ENCODE peak calls at places on chromosomes 5 and 9, in eight cellular contexts. One of them, this sample, is unnamed.

GRCh38 chr5:72242796-72243475 is 77.1 kb downstream of the MRPS27 start:
- DNase-seq in D721Med: no peak
- DNase-seq in RWPE1: no peak
- DNase-seq in Caco-2: no peak
- DNase-seq in mesothelial cell of epicardium: no peak
- DNase-seq in progenitor cell of endocrine pancreas: no peak
- DNase-seq in fibroblast of the aortic adventitia: no peak
- DNase-seq in AG04450: no peak
- DNase-seq in this sample: no peak

GRCh38 chr9:26604076-26604662 is 288.4 kb downstream of the CAAP1 start:
- DNase-seq in D721Med: no peak
- DNase-seq in RWPE1: no peak
- DNase-seq in Caco-2: no peak
- DNase-seq in mesothelial cell of epicardium: no peak
- DNase-seq in progenitor cell of endocrine pancreas: no peak
- DNase-seq in fibroblast of the aortic adventitia: no peak
- DNase-seq in AG04450: no peak
- DNase-seq in this sample: no peak

GRCh38 chr9:99556998-99557397 is 264.7 kb upstream of the NR4A3 start:
- DNase-seq in D721Med: no peak
- DNase-seq in RWPE1: no peak
- DNase-seq in Caco-2: no peak
- DNase-seq in mesothelial cell of epicardium: no peak
- DNase-seq in progenitor cell of endocrine pancreas: no peak
- DNase-seq in fibroblast of the aortic adventitia: no peak
- DNase-seq in AG04450: no peak
- DNase-seq in this sample: no peak

GRCh38 chr9:19284729-19285128 is 54.2 kb downstream of the DENND4C start:
- DNase-seq in D721Med: no peak
- DNase-seq in RWPE1: no peak
- DNase-seq in Caco-2: no peak
- DNase-seq in mesothelial cell of epicardium: no peak
- DNase-seq in progenitor cell of endocrine pancreas: no peak
- DNase-seq in fibroblast of the aortic adventitia: no peak
- DNase-seq in AG04450: no peak
- DNase-seq in this sample: no peak

GRCh38 chr9:36461341-36461740 is 61.3 kb upstream of the RNF38 start:
- DNase-seq in D721Med: no peak
- DNase-seq in RWPE1: no peak
- DNase-seq in Caco-2: no peak
- DNase-seq in mesothelial cell of epicardium: no peak
- DNase-seq in progenitor cell of endocrine pancreas: no peak
- DNase-seq in fibroblast of the aortic adventitia: peak; percentile 56
- DNase-seq in AG04450: peak; percentile 6
- DNase-seq in this sample: no peak

GRCh38 chr9:131582466-131583341 is 37.4 kb downstream of the PRRT1B start:
- DNase-seq in D721Med: no peak
- DNase-seq in RWPE1: no peak
- DNase-seq in Caco-2: no peak
- DNase-seq in mesothelial cell of epicardium: no peak
- DNase-seq in progenitor cell of endocrine pancreas: no peak
- DNase-seq in fibroblast of the aortic adventitia: no peak
- DNase-seq in AG04450: no peak
- DNase-seq in this sample: no peak

GRCh38 chr5:96172436-96172835 is 210.8 kb upstream of the ELL2 start:
- DNase-seq in D721Med: no peak
- DNase-seq in RWPE1: no peak
- DNase-seq in Caco-2: no peak
- DNase-seq in mesothelial cell of epicardium: no peak
- DNase-seq in progenitor cell of endocrine pancreas: no peak
- DNase-seq in fibroblast of the aortic adventitia: peak; percentile 59
- DNase-seq in AG04450: peak; percentile 76
- DNase-seq in this sample: no peak

GRCh38 chr5:74555991-74556390 is 84.5 kb downstream of the ENC1 start:
- DNase-seq in D721Med: no peak
- DNase-seq in RWPE1: no peak
- DNase-seq in Caco-2: no peak
- DNase-seq in mesothelial cell of epicardium: no peak
- DNase-seq in progenitor cell of endocrine pancreas: no peak
- DNase-seq in fibroblast of the aortic adventitia: no peak
- DNase-seq in AG04450: no peak
- DNase-seq in this sample: no peak

GRCh38 chr5:65647941-65648340 is 23.1 kb downstream of the SHLD3 start:
- DNase-seq in D721Med: no peak
- DNase-seq in RWPE1: no peak
- DNase-seq in Caco-2: no peak
- DNase-seq in mesothelial cell of epicardium: no peak
- DNase-seq in progenitor cell of endocrine pancreas: no peak
- DNase-seq in fibroblast of the aortic adventitia: no peak
- DNase-seq in AG04450: no peak
- DNase-seq in this sample: no peak

GRCh38 chr5:55027589-55027988 is 3.5 kb downstream of the GZMK start:
- DNase-seq in D721Med: no peak
- DNase-seq in RWPE1: no peak
- DNase-seq in Caco-2: no peak
- DNase-seq in mesothelial cell of epicardium: no peak
- DNase-seq in progenitor cell of endocrine pancreas: no peak
- DNase-seq in fibroblast of the aortic adventitia: no peak
- DNase-seq in AG04450: no peak
- DNase-seq in this sample: no peak

GRCh38 chr5:132815454-132815853 is 2.4 kb downstream of the SOWAHA start:
- DNase-seq in D721Med: no peak
- DNase-seq in RWPE1: peak; percentile 24
- DNase-seq in Caco-2: no peak
- DNase-seq in mesothelial cell of epicardium: no peak
- DNase-seq in progenitor cell of endocrine pancreas: no peak
- DNase-seq in fibroblast of the aortic adventitia: peak; percentile 36
- DNase-seq in AG04450: no peak
- DNase-seq in this sample: no peak

GRCh38 chr9:89484475-89485404 is 13.2 kb downstream of the SEMA4D start:
- DNase-seq in D721Med: no peak
- DNase-seq in RWPE1: no peak
- DNase-seq in Caco-2: no peak
- DNase-seq in mesothelial cell of epicardium: no peak
- DNase-seq in progenitor cell of endocrine pancreas: no peak
- DNase-seq in fibroblast of the aortic adventitia: no peak
- DNase-seq in AG04450: no peak
- DNase-seq in this sample: peak; percentile 34

GRCh38 chr9:114289106-114289505 is 33.8 kb upstream of the ORM1 start:
- DNase-seq in D721Med: no peak
- DNase-seq in RWPE1: no peak
- DNase-seq in Caco-2: no peak
- DNase-seq in mesothelial cell of epicardium: no peak
- DNase-seq in progenitor cell of endocrine pancreas: no peak
- DNase-seq in fibroblast of the aortic adventitia: no peak
- DNase-seq in AG04450: no peak
- DNase-seq in this sample: no peak

GRCh38 chr5:149632311-149633251 is 51.3 kb downstream of the ARHGEF37 start:
- DNase-seq in D721Med: no peak
- DNase-seq in RWPE1: peak; percentile 84
- DNase-seq in Caco-2: no peak
- DNase-seq in mesothelial cell of epicardium: no peak
- DNase-seq in progenitor cell of endocrine pancreas: no peak
- DNase-seq in fibroblast of the aortic adventitia: peak; percentile 77
- DNase-seq in AG04450: peak; percentile 37
- DNase-seq in this sample: no peak

GRCh38 chr5:52805614-52806013 is 17.9 kb downstream of the ITGA1 start:
- DNase-seq in D721Med: no peak
- DNase-seq in RWPE1: no peak
- DNase-seq in Caco-2: no peak
- DNase-seq in mesothelial cell of epicardium: no peak
- DNase-seq in progenitor cell of endocrine pancreas: no peak
- DNase-seq in fibroblast of the aortic adventitia: no peak
- DNase-seq in AG04450: no peak
- DNase-seq in this sample: no peak

DNA sequence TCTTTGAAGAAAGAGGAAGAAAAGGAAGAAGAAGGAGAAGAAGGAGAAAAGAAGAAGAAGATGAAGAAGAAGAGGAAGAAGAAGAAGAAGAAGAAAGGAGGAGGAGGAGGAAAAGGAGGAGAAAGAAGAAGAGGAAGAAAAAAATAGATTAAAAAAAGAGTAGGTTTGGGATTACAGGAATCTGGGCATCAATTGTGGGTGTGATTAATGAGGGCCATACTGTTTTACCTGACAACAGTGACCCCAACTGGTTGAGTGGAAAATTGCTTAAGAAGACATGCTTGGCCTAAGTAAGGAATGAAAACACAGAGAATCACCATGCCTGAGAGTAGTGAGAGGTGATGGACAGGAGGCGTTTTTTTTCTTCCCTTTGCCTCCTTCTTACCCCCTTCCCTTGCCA is 114.6 kb downstream of the FAM170A start:
- DNase-seq in D721Med: no peak
- DNase-seq in RWPE1: peak; percentile 37
- DNase-seq in Caco-2: no peak
- DNase-seq in mesothelial cell of epicardium: no peak
- DNase-seq in progenitor cell of endocrine pancreas: no peak
- DNase-seq in fibroblast of the aortic adventitia: peak; percentile 40
- DNase-seq in AG04450: no peak
- DNase-seq in this sample: no peak
- TF ChIP-seq CTCF in D721Med: peak; percentile 70
- TF ChIP-seq CTCF in RWPE1: peak; percentile 25
- TF ChIP-seq CTCF in Caco-2: peak; percentile 65
- TF ChIP-seq CTCF in mesothelial cell of epicardium: peak; percentile 35
- TF ChIP-seq CTCF in progenitor cell of endocrine pancreas: peak; percentile 64
- TF ChIP-seq CTCF in fibroblast of the aortic adventitia: peak; percentile 31
- TF ChIP-seq CTCF in AG04450: peak; percentile 17
- TF ChIP-seq CTCF in this sample: no peak

DNA sequence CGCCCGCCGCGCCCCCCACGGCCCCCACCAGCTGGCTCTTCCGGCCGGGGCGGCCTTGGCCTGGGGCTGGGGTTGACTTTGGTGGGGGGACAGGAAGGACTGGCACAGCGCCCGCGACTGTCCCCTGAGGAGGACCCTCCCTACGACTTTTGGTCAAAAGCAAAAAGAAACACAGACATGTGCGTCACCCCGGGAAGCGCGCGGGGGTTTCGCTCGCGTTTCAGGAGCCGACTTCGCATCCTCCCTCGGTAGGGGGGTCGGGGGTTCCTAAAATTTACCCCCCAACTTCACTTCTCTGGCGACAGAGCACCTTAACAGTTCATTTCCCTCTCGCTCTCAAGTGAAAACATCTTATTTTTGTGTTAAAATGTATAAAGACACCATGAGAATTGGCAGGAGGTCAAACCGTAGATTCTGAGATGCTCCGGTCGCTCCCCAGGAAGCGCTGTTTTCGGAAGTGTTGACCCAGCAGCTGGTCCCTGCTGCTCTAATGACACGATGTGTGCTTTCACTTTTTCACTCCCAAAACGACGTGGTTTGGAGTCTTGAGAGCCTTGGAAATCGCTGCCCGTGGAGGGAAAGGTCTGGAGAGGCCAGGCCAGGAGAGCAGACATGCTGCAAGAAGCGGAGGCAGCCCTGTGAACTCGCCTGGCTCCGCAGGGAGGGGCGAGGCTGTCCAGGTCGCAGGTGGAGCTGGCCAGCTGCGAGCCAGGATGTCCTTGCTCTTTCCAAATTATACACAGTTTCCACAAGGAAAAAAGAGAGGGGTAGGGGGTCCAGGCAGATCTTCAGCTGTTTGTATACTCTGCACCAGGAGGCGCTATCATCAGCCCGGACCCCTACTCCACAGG is 248.2 kb upstream of the ANKRD55 start:
- DNase-seq in D721Med: no peak
- DNase-seq in RWPE1: peak; percentile 46
- DNase-seq in Caco-2: peak; percentile 66
- DNase-seq in mesothelial cell of epicardium: no peak
- DNase-seq in progenitor cell of endocrine pancreas: no peak
- DNase-seq in fibroblast of the aortic adventitia: peak; percentile 30
- DNase-seq in AG04450: no peak
- DNase-seq in this sample: peak; percentile 90
- TF ChIP-seq CTCF in D721Med: no peak
- TF ChIP-seq CTCF in RWPE1: peak; percentile 31
- TF ChIP-seq CTCF in Caco-2: peak; percentile 55
- TF ChIP-seq CTCF in mesothelial cell of epicardium: peak; percentile 30
- TF ChIP-seq CTCF in progenitor cell of endocrine pancreas: peak; percentile 56
- TF ChIP-seq CTCF in fibroblast of the aortic adventitia: peak; percentile 28
- TF ChIP-seq CTCF in AG04450: peak; percentile 55
- TF ChIP-seq CTCF in this sample: no peak

DNA sequence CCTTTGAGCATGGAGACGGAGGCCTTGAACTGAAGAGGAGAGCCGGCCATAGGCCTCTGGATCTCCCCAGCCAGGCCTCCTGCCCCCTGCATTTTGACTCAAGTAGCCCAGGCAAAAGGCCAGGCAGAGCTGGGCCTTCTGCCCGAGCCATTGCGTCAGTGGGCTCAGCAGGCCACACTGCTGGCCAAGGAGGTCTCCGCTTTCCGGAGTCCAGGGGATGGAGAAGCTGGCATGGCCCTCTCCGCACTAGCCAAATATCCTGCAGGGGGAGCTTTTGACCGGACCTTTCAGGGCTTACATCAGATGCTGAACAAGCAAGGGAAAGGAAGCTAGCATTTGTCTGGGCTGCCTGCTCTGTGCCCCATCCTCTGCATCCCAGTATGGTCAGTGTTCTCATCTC is 386.8 kb downstream of the TRIM36 start:
- DNase-seq in D721Med: no peak
- DNase-seq in RWPE1: no peak
- DNase-seq in Caco-2: no peak
- DNase-seq in mesothelial cell of epicardium: no peak
- DNase-seq in progenitor cell of endocrine pancreas: no peak
- DNase-seq in fibroblast of the aortic adventitia: no peak
- DNase-seq in AG04450: no peak
- DNase-seq in this sample: no peak
- TF ChIP-seq CTCF in D721Med: no peak
- TF ChIP-seq CTCF in RWPE1: no peak
- TF ChIP-seq CTCF in Caco-2: no peak
- TF ChIP-seq CTCF in mesothelial cell of epicardium: no peak
- TF ChIP-seq CTCF in progenitor cell of endocrine pancreas: no peak
- TF ChIP-seq CTCF in fibroblast of the aortic adventitia: no peak
- TF ChIP-seq CTCF in AG04450: no peak
- TF ChIP-seq CTCF in this sample: no peak

GRCh38 chr5:122141751-122142150 is 12.4 kb downstream of the ZNF474 start:
- DNase-seq in D721Med: no peak
- DNase-seq in RWPE1: no peak
- DNase-seq in Caco-2: no peak
- DNase-seq in mesothelial cell of epicardium: no peak
- DNase-seq in progenitor cell of endocrine pancreas: no peak
- DNase-seq in fibroblast of the aortic adventitia: no peak
- DNase-seq in AG04450: no peak
- DNase-seq in this sample: no peak

GRCh38 chr5:122144236-122144635 is 14.9 kb downstream of the ZNF474 start:
- DNase-seq in D721Med: no peak
- DNase-seq in RWPE1: no peak
- DNase-seq in Caco-2: no peak
- DNase-seq in mesothelial cell of epicardium: no peak
- DNase-seq in progenitor cell of endocrine pancreas: no peak
- DNase-seq in fibroblast of the aortic adventitia: no peak
- DNase-seq in AG04450: no peak
- DNase-seq in this sample: no peak

GRCh38 chr5:122140900-122141299 is 11.6 kb downstream of the ZNF474 start:
- DNase-seq in D721Med: no peak
- DNase-seq in RWPE1: no peak
- DNase-seq in Caco-2: no peak
- DNase-seq in mesothelial cell of epicardium: no peak
- DNase-seq in progenitor cell of endocrine pancreas: no peak
- DNase-seq in fibroblast of the aortic adventitia: no peak
- DNase-seq in AG04450: no peak
- DNase-seq in this sample: no peak

GRCh38 chr5:122145906-122146305 is 16.6 kb downstream of the ZNF474 start:
- DNase-seq in D721Med: no peak
- DNase-seq in RWPE1: no peak
- DNase-seq in Caco-2: no peak
- DNase-seq in mesothelial cell of epicardium: no peak
- DNase-seq in progenitor cell of endocrine pancreas: no peak
- DNase-seq in fibroblast of the aortic adventitia: no peak
- DNase-seq in AG04450: no peak
- DNase-seq in this sample: no peak

GRCh38 chr5:122142480-122142879 is 13.1 kb downstream of the ZNF474 start:
- DNase-seq in D721Med: no peak
- DNase-seq in RWPE1: peak; percentile 52
- DNase-seq in Caco-2: no peak
- DNase-seq in mesothelial cell of epicardium: no peak
- DNase-seq in progenitor cell of endocrine pancreas: no peak
- DNase-seq in fibroblast of the aortic adventitia: no peak
- DNase-seq in AG04450: no peak
- DNase-seq in this sample: no peak
- TF ChIP-seq CTCF in D721Med: no peak
- TF ChIP-seq CTCF in RWPE1: no peak
- TF ChIP-seq CTCF in Caco-2: no peak
- TF ChIP-seq CTCF in mesothelial cell of epicardium: no peak
- TF ChIP-seq CTCF in progenitor cell of endocrine pancreas: no peak
- TF ChIP-seq CTCF in fibroblast of the aortic adventitia: no peak
- TF ChIP-seq CTCF in AG04450: no peak
- TF ChIP-seq CTCF in this sample: no peak

This sample was measured in lower leg skin.